ENCODE peak calls at places on chromosomes 3 and 15, in four cellular contexts. One of them, this sample, is unnamed.

GRCh38 chr15:92711457-92711831 is 55.9 kb upstream of the FAM174B start:
- DNase-seq in adrenal gland: no peak
- DNase-seq in T-cell: no peak
- DNase-seq in cardiac fibroblast: no peak
- DNase-seq in this sample: no peak

GRCh38 chr3:132284756-132285619 is 32.2 kb upstream of the ACP3 start:
- DNase-seq in adrenal gland: no peak
- DNase-seq in T-cell: no peak
- DNase-seq in cardiac fibroblast: no peak
- DNase-seq in this sample: no peak

GRCh38 chr3:79604681-79605080 is 163.1 kb downstream of the ROBO1 start:
- DNase-seq in adrenal gland: no peak
- DNase-seq in T-cell: no peak
- DNase-seq in cardiac fibroblast: peak
- DNase-seq in this sample: no peak

GRCh38 chr3:64150527-64151238 is 74.6 kb downstream of the PRICKLE2 start:
- DNase-seq in adrenal gland: no peak
- DNase-seq in T-cell: no peak
- DNase-seq in cardiac fibroblast: peak
- DNase-seq in this sample: peak

GRCh38 chr3:99534951-99535704 is 103.3 kb upstream of the COL8A1 start:
- DNase-seq in adrenal gland: no peak
- DNase-seq in T-cell: no peak
- DNase-seq in cardiac fibroblast: peak
- DNase-seq in this sample: no peak

GRCh38 chr3:158105710-158106438 is at the start of gene SHOX2:
- DNase-seq in adrenal gland: no peak
- DNase-seq in T-cell: no peak
- DNase-seq in cardiac fibroblast: peak
- DNase-seq in this sample: peak

GRCh38 chr3:111603679-111604643 is 8.8 kb upstream of the ZBED2 start:
- DNase-seq in adrenal gland: no peak
- DNase-seq in T-cell: no peak
- DNase-seq in cardiac fibroblast: no peak
- DNase-seq in this sample: no peak

GRCh38 chr15:39486546-39487081 is 94.3 kb upstream of the THBS1 start:
- DNase-seq in adrenal gland: no peak
- DNase-seq in T-cell: no peak
- DNase-seq in cardiac fibroblast: peak
- DNase-seq in this sample: no peak

GRCh38 chr3:194300392-194300758 is 50.8 kb downstream of the CPN2 start:
- DNase-seq in adrenal gland: peak
- DNase-seq in T-cell: no peak
- DNase-seq in cardiac fibroblast: peak
- DNase-seq in this sample: peak

This sample was measured in uterus.